ENCODE peak calls at places on chromosome 21, in four cellular contexts. One of them, this sample, is unnamed.

GRCh38 chr21:41247561-41247968 is 69.0 kb upstream of the FAM3B start:
- DNase-seq in naive thymus-derived CD8-positive, alpha-beta T cell: no peak
- DNase-seq in T1000: no peak
- DNase-seq in cerebellar nuclear complex: no peak
- DNase-seq in this sample: no peak

GRCh38 chr21:45574081-45574501 is 31.9 kb upstream of the SLC19A1 start:
- DNase-seq in naive thymus-derived CD8-positive, alpha-beta T cell: no peak
- DNase-seq in T1000: no peak
- DNase-seq in cerebellar nuclear complex: no peak
- DNase-seq in this sample: no peak

GRCh38 chr21:42777757-42778344 is 101.5 kb downstream of the WDR4 start:
- DNase-seq in naive thymus-derived CD8-positive, alpha-beta T cell: no peak
- DNase-seq in T1000: no peak
- DNase-seq in cerebellar nuclear complex: no peak
- DNase-seq in this sample: no peak

GRCh38 chr21:29641635-29642550 is 297.9 kb downstream of the GRIK1 start:
- DNase-seq in naive thymus-derived CD8-positive, alpha-beta T cell: no peak
- DNase-seq in T1000: no peak
- DNase-seq in cerebellar nuclear complex: no peak
- DNase-seq in this sample: no peak

GRCh38 chr21:36274128-36274527 is 45.9 kb upstream of the MORC3 start:
- DNase-seq in naive thymus-derived CD8-positive, alpha-beta T cell: no peak
- DNase-seq in T1000: no peak
- DNase-seq in cerebellar nuclear complex: no peak
- DNase-seq in this sample: no peak

GRCh38 chr21:39387461-39388037 is 38.7 kb upstream of the HMGN1 start:
- DNase-seq in naive thymus-derived CD8-positive, alpha-beta T cell: peak
- DNase-seq in T1000: peak
- DNase-seq in cerebellar nuclear complex: peak
- DNase-seq in this sample: peak

GRCh38 chr21:36966846-36967657 is 583 bp upstream of the HLCS start:
- DNase-seq in naive thymus-derived CD8-positive, alpha-beta T cell: no peak
- DNase-seq in T1000: no peak
- DNase-seq in cerebellar nuclear complex: no peak
- DNase-seq in this sample: no peak

GRCh38 chr21:37904879-37905278 is 11.4 kb downstream of the KCNJ6 start:
- DNase-seq in naive thymus-derived CD8-positive, alpha-beta T cell: no peak
- DNase-seq in T1000: no peak
- DNase-seq in cerebellar nuclear complex: peak
- DNase-seq in this sample: no peak

GRCh38 chr21:43766734-43767497 is 9.2 kb downstream of the CSTB start:
- DNase-seq in naive thymus-derived CD8-positive, alpha-beta T cell: no peak
- DNase-seq in T1000: no peak
- DNase-seq in cerebellar nuclear complex: no peak
- DNase-seq in this sample: no peak

GRCh38 chr21:16587141-16587570 is 857.4 kb downstream of the USP25 start:
- DNase-seq in naive thymus-derived CD8-positive, alpha-beta T cell: no peak
- DNase-seq in T1000: no peak
- DNase-seq in cerebellar nuclear complex: peak
- DNase-seq in this sample: no peak

GRCh38 chr21:46596201-46596600 is 8.7 kb downstream of the S100B start:
- DNase-seq in naive thymus-derived CD8-positive, alpha-beta T cell: no peak
- DNase-seq in T1000: no peak
- DNase-seq in cerebellar nuclear complex: no peak
- DNase-seq in this sample: no peak

GRCh38 chr21:34836103-34836932 is 167.5 kb downstream of the CLIC6 start:
- DNase-seq in naive thymus-derived CD8-positive, alpha-beta T cell: no peak
- DNase-seq in T1000: peak
- DNase-seq in cerebellar nuclear complex: no peak
- DNase-seq in this sample: no peak

GRCh38 chr21:36241717-36242116 is 78.3 kb upstream of the MORC3 start:
- DNase-seq in naive thymus-derived CD8-positive, alpha-beta T cell: no peak
- DNase-seq in T1000: no peak
- DNase-seq in cerebellar nuclear complex: no peak
- DNase-seq in this sample: no peak

GRCh38 chr21:35483267-35483666 is 434.2 kb upstream of the RUNX1 start:
- DNase-seq in naive thymus-derived CD8-positive, alpha-beta T cell: no peak
- DNase-seq in T1000: no peak
- DNase-seq in cerebellar nuclear complex: no peak
- DNase-seq in this sample: no peak

GRCh38 chr21:29546071-29546470 is 247.3 kb downstream of the BACH1 start:
- DNase-seq in naive thymus-derived CD8-positive, alpha-beta T cell: no peak
- DNase-seq in T1000: no peak
- DNase-seq in cerebellar nuclear complex: no peak
- DNase-seq in this sample: no peak

GRCh38 chr21:29318354-29318753 is 19.6 kb downstream of the BACH1 start:
- DNase-seq in naive thymus-derived CD8-positive, alpha-beta T cell: no peak
- DNase-seq in T1000: no peak
- DNase-seq in cerebellar nuclear complex: no peak
- DNase-seq in this sample: no peak

GRCh38 chr21:31781737-31782136 is 49.8 kb upstream of the SCAF4 start:
- DNase-seq in naive thymus-derived CD8-positive, alpha-beta T cell: no peak
- DNase-seq in T1000: no peak
- DNase-seq in cerebellar nuclear complex: no peak
- DNase-seq in this sample: no peak

GRCh38 chr21:37430184-37430821 is 63.7 kb downstream of the DYRK1A start:
- DNase-seq in naive thymus-derived CD8-positive, alpha-beta T cell: no peak
- DNase-seq in T1000: no peak
- DNase-seq in cerebellar nuclear complex: no peak
- DNase-seq in this sample: no peak

GRCh38 chr21:30209571-30209970 is 6.3 kb downstream of the CLDN8 start:
- DNase-seq in naive thymus-derived CD8-positive, alpha-beta T cell: no peak
- DNase-seq in T1000: no peak
- DNase-seq in cerebellar nuclear complex: no peak
- DNase-seq in this sample: no peak

GRCh38 chr21:27581168-27581567 is 614.3 kb upstream of the ADAMTS5 start:
- DNase-seq in naive thymus-derived CD8-positive, alpha-beta T cell: no peak
- DNase-seq in T1000: no peak
- DNase-seq in cerebellar nuclear complex: no peak
- DNase-seq in this sample: no peak

GRCh38 chr21:33428669-33429068 is 25.5 kb downstream of the IFNGR2 start:
- DNase-seq in naive thymus-derived CD8-positive, alpha-beta T cell: no peak
- DNase-seq in T1000: peak
- DNase-seq in cerebellar nuclear complex: no peak
- DNase-seq in this sample: no peak

GRCh38 chr21:26632691-26633090 is 59.6 kb upstream of the CYYR1 start:
- DNase-seq in naive thymus-derived CD8-positive, alpha-beta T cell: no peak
- DNase-seq in T1000: no peak
- DNase-seq in cerebellar nuclear complex: no peak
- DNase-seq in this sample: no peak

GRCh38 chr21:42091899-42092508 is 20.9 kb downstream of the UMODL1 start:
- DNase-seq in naive thymus-derived CD8-positive, alpha-beta T cell: no peak
- DNase-seq in T1000: no peak
- DNase-seq in cerebellar nuclear complex: no peak
- DNase-seq in this sample: no peak

GRCh38 chr21:15063821-15064575 is 802 bp downstream of the NRIP1 start:
- DNase-seq in naive thymus-derived CD8-positive, alpha-beta T cell: no peak
- DNase-seq in T1000: no peak
- DNase-seq in cerebellar nuclear complex: no peak
- DNase-seq in this sample: no peak

GRCh38 chr21:35748683-35749314 is 311.5 kb downstream of the SETD4 start:
- DNase-seq in naive thymus-derived CD8-positive, alpha-beta T cell: no peak
- DNase-seq in T1000: no peak
- DNase-seq in cerebellar nuclear complex: no peak
- DNase-seq in this sample: no peak

GRCh38 chr21:32545948-32546441 is 39.3 kb downstream of the TCP10L start:
- DNase-seq in naive thymus-derived CD8-positive, alpha-beta T cell: no peak
- DNase-seq in T1000: no peak
- DNase-seq in cerebellar nuclear complex: no peak
- DNase-seq in this sample: no peak

GRCh38 chr21:27400045-27400444 is 433.2 kb upstream of the ADAMTS5 start:
- DNase-seq in naive thymus-derived CD8-positive, alpha-beta T cell: no peak
- DNase-seq in T1000: no peak
- DNase-seq in cerebellar nuclear complex: no peak
- DNase-seq in this sample: no peak

GRCh38 chr21:32548978-32549377 is 36.3 kb downstream of the TCP10L start:
- DNase-seq in naive thymus-derived CD8-positive, alpha-beta T cell: no peak
- DNase-seq in T1000: no peak
- DNase-seq in cerebellar nuclear complex: no peak
- DNase-seq in this sample: no peak

This sample was measured in CD4-positive, alpha-beta memory T cell.